ENCODE peak calls at places on chromosomes 2 and 18, in eight cellular contexts. J is A549, O is HCT116, Z is ovary, E is transverse colon, M is body of pancreas, L is sigmoid colon, Y is heart left ventricle. S is an unnamed sample.

GRCh38 chr18:11268691-11269686 is 119.6 kb upstream of the PIEZO2 start:
- DNase-seq in Z (no peak), Y (no peak), M (no peak), E (no peak), O (no peak), L (peak), J (no peak), S (no peak)

GRCh38 chr2:240565267-240566202 is 2.7 kb upstream of the RNPEPL1 start:
- DNase-seq in J (peak), E (peak), Z (peak), O (peak), Y (peak), M (peak), L (peak), S (peak)

GRCh38 chr2:217638031-217638430 is 364.8 kb downstream of the TNS1 start:
- DNase-seq in L (no peak), O (no peak), M (no peak), E (no peak), Z (no peak), Y (no peak), J (no peak), S (no peak)

GRCh38 chr2:8761529-8762164 is 75.8 kb downstream of the KIDINS220 start:
- DNase-seq in E (no peak), L (no peak), J (peak), Z (no peak), O (peak), Y (no peak), M (no peak), S (no peak)

GRCh38 chr2:120391905-120392665 is 46.1 kb downstream of the INHBB start:
- DNase-seq in L (peak), Y (peak), Z (peak), O (no peak), E (peak), M (no peak), J (no peak), S (no peak)

GRCh38 chr2:39127973-39128372 is 7.1 kb upstream of the SOS1 start:
- DNase-seq in L (no peak), O (no peak), Z (no peak), E (peak), Y (no peak), J (no peak), M (no peak), S (no peak)

GRCh38 chr18:3903341-3903740 is 453.4 kb downstream of the TGIF1 start:
- DNase-seq in O (no peak), J (peak), L (no peak), E (no peak), Y (no peak), M (no peak), Z (no peak), S (no peak)

GRCh38 chr18:26493021-26493420 is 55.3 kb downstream of the KCTD1 start:
- DNase-seq in O (no peak), M (no peak), E (no peak), L (no peak), J (no peak), Z (no peak), Y (no peak), S (no peak)

GRCh38 chr18:2139676-2140075 is 431.6 kb downstream of the METTL4 start:
- DNase-seq in J (no peak), E (no peak), O (no peak), L (no peak), Z (no peak), Y (no peak), M (no peak), S (no peak)

GRCh38 chr18:2135309-2135708 is 436.0 kb downstream of the METTL4 start:
- DNase-seq in L (no peak), O (no peak), J (no peak), Y (no peak), M (no peak), Z (no peak), E (no peak), S (no peak)

GRCh38 chr18:2134364-2134763 is 436.9 kb downstream of the METTL4 start:
- DNase-seq in L (no peak), J (no peak), Y (no peak), E (no peak), Z (no peak), M (no peak), O (no peak), S (no peak)
- H3K4me3 ChIP-seq in L (no peak), J (no peak), Y (no peak), E (no peak), Z (no peak), M (no peak), O (no peak), S (no peak)

GRCh38 chr2:112482309-112483046 is 522 bp downstream of the TTL start:
- DNase-seq in Y (peak), Z (peak), L (peak), E (peak), M (peak), J (peak), O (no peak), S (peak)
- TF ChIP-seq POLR2A in Y (no peak), Z (no peak), L (no peak), E (no peak), M (no peak), J (no peak), O (no peak), S (no peak)

DNA sequence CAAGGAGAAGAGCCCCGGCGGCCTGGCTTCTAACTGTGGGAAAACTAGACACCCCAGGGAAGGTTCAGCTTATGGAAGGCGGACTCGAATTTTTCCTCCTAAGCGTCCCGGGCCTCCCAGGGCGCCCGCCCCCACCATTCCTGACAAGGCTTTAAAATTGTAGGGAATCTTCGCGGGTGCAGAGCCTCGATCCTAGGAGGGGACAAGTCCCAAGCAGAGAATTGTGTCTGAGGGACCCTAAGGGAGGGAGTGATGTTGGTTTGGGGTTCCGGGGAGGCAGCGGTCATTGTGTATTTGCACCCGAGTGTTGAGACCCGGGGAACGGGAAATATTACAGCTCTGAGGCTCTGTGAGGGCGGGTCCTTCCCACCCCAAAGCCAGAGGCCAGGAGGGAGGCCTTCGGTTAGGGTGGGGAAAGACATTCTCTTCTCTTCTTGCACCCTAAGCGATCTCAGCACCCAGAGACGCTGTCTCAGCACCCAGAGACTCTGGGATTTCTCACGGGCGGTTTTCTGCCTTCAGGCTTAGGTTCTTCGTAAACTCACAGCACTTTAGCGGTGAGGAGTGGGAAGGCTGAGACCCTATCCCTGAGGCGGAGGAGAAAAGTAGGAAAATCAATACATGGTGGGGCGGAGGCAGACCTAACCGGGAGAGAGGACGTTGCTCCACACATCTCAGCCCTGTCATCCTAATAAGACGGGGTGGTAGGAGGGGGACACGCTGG is 7.6 kb downstream of the OSR1 start:
- DNase-seq in Z (no peak), J (no peak), E (no peak), Y (no peak), O (no peak), L (no peak), M (no peak), S (no peak)
- H3K4me3 ChIP-seq in Z (no peak), J (no peak), E (peak), Y (peak), O (no peak), L (peak), M (no peak), S (no peak)

GRCh38 chr18:72828601-72829000 is 39.2 kb downstream of the NETO1 start:
- DNase-seq in E (no peak), Y (no peak), J (no peak), Z (no peak), M (no peak), O (no peak), L (no peak), S (no peak)

GRCh38 chr18:72830109-72830508 is 37.7 kb downstream of the NETO1 start:
- DNase-seq in Z (no peak), Y (peak), O (no peak), E (no peak), J (peak), M (no peak), L (no peak), S (no peak)

GRCh38 chr18:72822202-72822601 is 45.6 kb downstream of the NETO1 start:
- DNase-seq in J (no peak), Y (no peak), O (no peak), E (no peak), L (no peak), Z (no peak), M (no peak), S (no peak)

GRCh38 chr18:72823345-72823744 is 44.4 kb downstream of the NETO1 start:
- DNase-seq in J (no peak), M (no peak), E (no peak), O (no peak), Y (no peak), Z (no peak), L (no peak), S (no peak)

GRCh38 chr18:72826736-72827135 is 41.1 kb downstream of the NETO1 start:
- DNase-seq in Y (no peak), O (no peak), J (no peak), M (no peak), Z (no peak), E (no peak), L (no peak), S (no peak)
- TF ChIP-seq POLR2A in Y (no peak), O (no peak), J (no peak), M (no peak), Z (no peak), E (no peak), L (no peak), S (no peak)